ENCODE peak calls at places on chromosomes 5 and 9, in four cellular contexts. P is CD4-positive, CD25-positive, alpha-beta regulatory T cell; L is lung; K is MCF 10A. Q is an unnamed sample.

GRCh38 chr9:78236511-78236950 is 656 bp downstream of the CEP78 start:
- DNase-seq in L (no peak), K (no peak), P (no peak), Q (no peak)

GRCh38 chr5:172043822-172044221 is 37.4 kb upstream of the FBXW11 start:
- DNase-seq in P (no peak), L (no peak), K (no peak), Q (no peak)

GRCh38 chr5:84249918-84250635 is 134.6 kb downstream of the EDIL3 start:
- DNase-seq in P (no peak), K (peak), L (no peak), Q (no peak)

GRCh38 chr9:137157618-137158502 is 12.0 kb downstream of the LRRC26 start:
- DNase-seq in K (no peak), P (no peak), L (no peak), Q (no peak)

GRCh38 chr9:14585730-14586473 is 107.3 kb downstream of the ZDHHC21 start:
- DNase-seq in P (no peak), L (no peak), K (no peak), Q (no peak)

GRCh38 chr5:119478781-119479180 is 26.5 kb downstream of the HSD17B4 start:
- DNase-seq in L (no peak), P (no peak), K (peak), Q (no peak)

GRCh38 chr9:121294866-121295661 is 27.1 kb downstream of the GSN start:
- DNase-seq in L (no peak), P (no peak), K (no peak), Q (no peak)

GRCh38 chr9:129626079-129626943 is at the start of gene NTMT1:
- DNase-seq in P (peak), L (peak), K (peak), Q (no peak)

GRCh38 chr5:9715891-9716335 is 85.8 kb upstream of the TAS2R1 start:
- DNase-seq in L (no peak), P (no peak), K (no peak), Q (no peak)

GRCh38 chr9:81410201-81410600 is 279.1 kb downstream of the TLE1 start:
- DNase-seq in L (no peak), P (no peak), K (peak), Q (no peak)

GRCh38 chr5:112186401-112186990 is 232.6 kb downstream of the EPB41L4A start:
- DNase-seq in K (peak), L (no peak), P (no peak), Q (no peak)

GRCh38 chr5:154977409-154977808 is 36.1 kb upstream of the KIF4B start:
- DNase-seq in P (no peak), K (peak), L (no peak), Q (no peak)

GRCh38 chr5:158921441-158922262 is 178.1 kb downstream of the EBF1 start:
- DNase-seq in K (peak), L (no peak), P (no peak), Q (no peak)

GRCh38 chr9:109793196-109793595 is 13.2 kb downstream of the PALM2AKAP2 start:
- DNase-seq in P (no peak), L (no peak), K (peak), Q (no peak)

GRCh38 chr9:137436761-137437600 is 4.2 kb downstream of the ENTPD8 start:
- DNase-seq in P (no peak), K (no peak), L (no peak), Q (no peak)

GRCh38 chr5:33969572-33970452 is 14.7 kb downstream of the SLC45A2 start:
- DNase-seq in K (peak), P (no peak), L (no peak), Q (peak)

GRCh38 chr9:126621056-126621918 is 7.6 kb downstream of the LMX1B start:
- DNase-seq in K (no peak), L (no peak), P (no peak), Q (no peak)

GRCh38 chr5:160833806-160834205 is 18.2 kb downstream of the ATP10B start:
- DNase-seq in P (no peak), L (no peak), K (no peak), Q (no peak)

GRCh38 chr9:117411547-117411946 is 3.3 kb downstream of the ASTN2 start:
- DNase-seq in K (peak), P (no peak), L (no peak), Q (no peak)

GRCh38 chr5:95296291-95296690 is 11.4 kb upstream of the MCTP1 start:
- DNase-seq in P (no peak), K (no peak), L (no peak), Q (no peak)

GRCh38 chr9:115115924-115116323 is 2.0 kb downstream of the TNC start:
- DNase-seq in L (no peak), K (peak), P (no peak), Q (no peak)

GRCh38 chr9:76292658-76293057 is 101.6 kb downstream of the RFK start:
- DNase-seq in P (no peak), L (no peak), K (no peak), Q (no peak)

GRCh38 chr5:107869459-107870115 is 198.8 kb upstream of the EFNA5 start:
- DNase-seq in L (no peak), K (peak), P (no peak), Q (peak)

GRCh38 chr9:20940447-20941176 is 90.8 kb downstream of the HACD4 start:
- DNase-seq in K (no peak), L (no peak), P (no peak), Q (no peak)

Q was measured in pulmonary artery endothelial cell.